ENCODE peak calls at places on chromosomes 4 and X, in four cellular contexts. R is SK-N-SH, E is A549, T is GM12878. C is an unnamed sample.

GRCh38 chr4:39446483-39446841 is 12.3 kb downstream of the RPL9 start:
- DNase-seq in R (no peak), E (no peak), T (no peak), C (no peak)

GRCh38 chr4:94909645-94910044 is 151.9 kb downstream of the BMPR1B start:
- DNase-seq in R (no peak), E (no peak), T (no peak), C (no peak)

GRCh38 chrX:15546745-15547144 is 46.1 kb downstream of the BMX start:
- DNase-seq in R (no peak), E (no peak), T (no peak), C (no peak)

GRCh38 chr4:139921551-139922184 is 232.3 kb downstream of the MAML3 start:
- DNase-seq in R (no peak), E (no peak), T (no peak), C (peak)

GRCh38 chrX:87392369-87392768 is 125.2 kb upstream of the KLHL4 start:
- DNase-seq in R (no peak), E (no peak), T (no peak), C (no peak)

GRCh38 chr4:185096032-185096653 is 46.9 kb upstream of the SLC25A4 start:
- DNase-seq in R (peak), E (peak), T (no peak), C (peak)

GRCh38 chrX:72382199-72382590 is 76.5 kb upstream of the CITED1 start:
- DNase-seq in R (no peak), E (no peak), T (no peak), C (no peak)

GRCh38 chr4:153375303-153375702 is 30.8 kb downstream of the MND1 start:
- DNase-seq in R (no peak), E (no peak), T (no peak), C (no peak)

GRCh38 chr4:993111-994029 is at the start of gene SLC26A1:
- DNase-seq in R (no peak), E (no peak), T (no peak), C (peak)

GRCh38 chrX:43817454-43817853 is 64.8 kb downstream of the MAOB start:
- DNase-seq in R (no peak), E (no peak), T (no peak), C (no peak)

GRCh38 chr4:164446516-164446915 is 307.4 kb upstream of the SMIM31 start:
- DNase-seq in R (no peak), E (no peak), T (no peak), C (no peak)

GRCh38 chr4:139666735-139667266 is 1.2 kb downstream of the MGST2 start:
- DNase-seq in R (no peak), E (no peak), T (no peak), C (peak)

GRCh38 chrX:1496076-1496475 is 40.9 kb downstream of the P2RY8 start:
- DNase-seq in R (no peak), E (no peak), T (no peak), C (no peak)

GRCh38 chrX:135625995-135626394 is 87.4 kb upstream of the CT45A1 start:
- DNase-seq in R (peak), E (no peak), T (no peak), C (peak)

GRCh38 chrX:16511776-16512400 is 138.1 kb upstream of the S100G start:
- DNase-seq in R (no peak), E (no peak), T (no peak), C (no peak)

GRCh38 chrX:30649859-30650258 is 3.4 kb upstream of the GK start:
- DNase-seq in R (no peak), E (no peak), T (no peak), C (peak)

GRCh38 chr4:60865238-60865637 is 334.9 kb upstream of the ADGRL3 start:
- DNase-seq in R (peak), E (no peak), T (no peak), C (no peak)

GRCh38 chr4:47383829-47384427 is 79.6 kb downstream of the COMMD8 start:
- DNase-seq in R (peak), E (peak), T (no peak), C (peak)

GRCh38 chr4:5857199-5857598 is 35.7 kb downstream of the CRMP1 start:
- DNase-seq in R (no peak), E (no peak), T (no peak), C (no peak)

GRCh38 chr4:26772096-26772495 is 88.5 kb upstream of the STIM2 start:
- DNase-seq in R (no peak), E (no peak), T (no peak), C (no peak)

GRCh38 chrX:45006002-45006800 is 133.2 kb downstream of the KDM6A start:
- DNase-seq in R (no peak), E (peak), T (no peak), C (no peak)

GRCh38 chr4:15373363-15373762 is 54.5 kb upstream of the C1QTNF7 start:
- DNase-seq in R (no peak), E (no peak), T (no peak), C (no peak)

GRCh38 chr4:138111462-138112000 is 130.6 kb downstream of the SLC7A11 start:
- DNase-seq in R (no peak), E (no peak), T (no peak), C (peak)

GRCh38 chr4:138104462-138104775 is 137.7 kb downstream of the SLC7A11 start:
- DNase-seq in R (no peak), E (no peak), T (no peak), C (no peak)

GRCh38 chr4:138103597-138104461 is 138.3 kb downstream of the SLC7A11 start:
- DNase-seq in R (no peak), E (no peak), T (no peak), C (peak)

GRCh38 chr4:138110815-138111214 is 131.3 kb downstream of the SLC7A11 start:
- DNase-seq in R (no peak), E (no peak), T (no peak), C (no peak)

GRCh38 chr4:138107023-138107422 is 135.1 kb downstream of the SLC7A11 start:
- DNase-seq in R (no peak), E (no peak), T (no peak), C (no peak)
- TF ChIP-seq PBX3 in R (no peak), E (no peak), T (no peak), C (no peak)

GRCh38 chr4:10492486-10492885 is 35.3 kb upstream of the ZNF518B start:
- DNase-seq in R (no peak), E (no peak), T (no peak), C (no peak)
- TF ChIP-seq PBX3 in R (no peak), E (no peak), T (no peak), C (no peak)

DNA sequence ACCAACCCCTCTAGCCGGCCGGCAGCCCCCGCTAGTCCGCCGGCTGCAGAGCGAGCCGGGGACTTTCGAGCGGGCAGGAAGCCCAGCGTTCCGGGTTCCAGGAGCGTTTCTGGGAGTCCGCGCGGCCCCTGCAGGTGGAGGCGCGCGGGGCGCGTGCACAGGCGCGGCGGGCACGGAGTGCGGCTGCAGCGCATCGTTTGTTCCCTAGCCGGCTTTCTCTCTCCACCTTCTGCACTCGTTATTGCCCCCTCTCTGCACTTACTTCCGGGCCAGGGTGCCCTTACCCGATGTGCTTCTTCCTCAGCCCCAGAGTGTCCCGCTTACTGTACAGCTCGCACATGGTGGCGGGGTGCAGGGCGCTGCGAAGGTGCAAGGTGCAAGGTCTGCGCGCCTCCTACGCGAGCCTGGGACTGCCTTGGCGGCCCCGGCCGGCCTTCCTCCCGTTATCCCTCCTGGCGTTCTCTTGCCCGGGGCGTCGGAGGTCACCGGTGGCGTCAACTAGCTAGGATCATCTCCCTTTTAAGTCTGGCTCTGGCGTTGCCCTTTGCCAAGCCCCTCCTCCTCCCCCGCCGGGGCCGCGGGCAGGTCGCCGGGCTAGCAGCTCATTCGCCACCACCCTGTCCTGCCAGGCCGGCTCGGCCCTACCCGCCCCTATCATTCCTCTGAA is at the start of gene ETNPPL:
- DNase-seq in R (peak), E (no peak), T (no peak), C (peak)
- TF ChIP-seq PBX3 in R (no peak), E (no peak), T (no peak), C (no peak)

GRCh38 chrX:129791336-129791735 is 11.6 kb downstream of the SASH3 start:
- DNase-seq in R (no peak), E (no peak), T (no peak), C (no peak)

GRCh38 chrX:129791961-129792570 is 12.3 kb downstream of the SASH3 start:
- DNase-seq in R (no peak), E (no peak), T (no peak), C (no peak)

GRCh38 chrX:129792586-129793291 is 13.0 kb downstream of the SASH3 start:
- DNase-seq in R (no peak), E (no peak), T (no peak), C (no peak)

GRCh38 chrX:129795584-129795983 is 15.8 kb downstream of the SASH3 start:
- DNase-seq in R (no peak), E (no peak), T (no peak), C (no peak)

GRCh38 chrX:129793604-129794191 is 13.9 kb downstream of the SASH3 start:
- DNase-seq in R (no peak), E (no peak), T (no peak), C (no peak)
- TF ChIP-seq PBX3 in R (no peak), E (no peak), T (no peak), C (no peak)

GRCh38 chr4:98612318-98613250 is 45.8 kb downstream of the TSPAN5 start:
- DNase-seq in R (no peak), E (no peak), T (no peak), C (no peak)
- TF ChIP-seq PBX3 in R (no peak), E (no peak), T (no peak), C (no peak)

DNA sequence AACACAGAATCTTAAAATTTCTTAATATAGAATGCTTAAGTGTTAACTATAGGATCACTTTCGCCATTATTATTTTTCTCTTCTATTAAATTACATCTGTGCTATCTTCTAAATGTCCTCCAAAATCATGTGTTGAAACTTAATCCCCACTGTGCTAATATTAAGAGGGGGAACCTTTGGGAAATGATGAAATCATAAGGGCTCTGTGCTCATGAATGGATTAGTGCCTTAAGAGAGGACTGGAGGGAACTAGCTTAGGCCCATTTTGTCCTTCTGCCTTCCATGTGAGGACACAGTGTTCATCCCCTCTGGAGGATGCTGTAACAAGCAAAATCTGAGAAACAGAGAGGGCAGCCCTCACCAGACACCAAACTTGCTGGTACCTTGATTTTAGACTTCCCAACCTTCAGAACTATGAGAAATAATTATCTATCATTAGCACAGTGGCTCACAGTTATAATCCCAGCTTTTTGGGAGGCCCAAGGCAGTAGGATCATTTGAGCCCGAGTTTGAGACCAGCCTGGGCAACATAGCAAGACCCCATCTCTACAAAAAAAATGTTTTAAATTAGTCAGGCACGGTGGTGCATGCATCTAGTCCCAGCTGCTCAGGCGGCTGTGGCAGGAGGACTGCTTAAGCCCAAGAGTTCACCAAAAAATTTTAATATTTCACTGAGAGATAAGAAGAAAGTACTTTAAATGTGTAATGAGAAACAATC is 26.3 kb downstream of the KLHL8 start:
- DNase-seq in R (no peak), E (no peak), T (no peak), C (no peak)
- TF ChIP-seq PBX3 in R (no peak), E (no peak), T (no peak), C (no peak)

GRCh38 chr4:38003628-38004027 is 43.4 kb downstream of the PTTG2 start:
- DNase-seq in R (no peak), E (no peak), T (no peak), C (no peak)

GRCh38 chr4:38003102-38003501 is 42.9 kb downstream of the PTTG2 start:
- DNase-seq in R (no peak), E (no peak), T (no peak), C (no peak)

GRCh38 chr4:38002451-38003071 is 42.4 kb downstream of the PTTG2 start:
- DNase-seq in R (no peak), E (no peak), T (no peak), C (no peak)

GRCh38 chr4:38004062-38004461 is 43.9 kb downstream of the PTTG2 start:
- DNase-seq in R (no peak), E (no peak), T (no peak), C (no peak)

DNA sequence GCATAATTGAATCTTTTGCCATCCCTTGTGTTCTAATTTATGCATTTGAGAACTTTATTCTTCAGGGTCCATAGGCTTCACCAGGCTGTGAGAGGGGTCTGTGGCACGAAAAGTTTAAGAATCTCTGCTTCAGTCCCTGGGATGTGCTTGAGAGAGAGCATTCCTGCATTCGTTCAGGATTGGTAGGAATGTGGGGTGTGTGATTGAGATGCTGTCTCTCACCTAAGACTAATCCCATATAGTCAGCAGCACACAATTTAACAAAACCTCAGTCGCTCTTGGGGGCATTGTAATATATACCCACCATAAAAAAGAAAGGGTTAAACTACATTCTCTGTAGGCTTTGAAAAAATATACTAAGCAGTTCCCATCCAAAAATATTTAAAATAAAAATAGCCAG is 41.7 kb downstream of the PTTG2 start:
- DNase-seq in R (no peak), E (no peak), T (no peak), C (no peak)
- TF ChIP-seq PBX3 in R (no peak), E (no peak), T (no peak), C (no peak)

GRCh38 chr4:122773021-122773420 is 40.5 kb downstream of the BBS12 start:
- DNase-seq in R (no peak), E (no peak), T (no peak), C (no peak)

GRCh38 chr4:122776916-122777315 is 44.4 kb downstream of the BBS12 start:
- DNase-seq in R (no peak), E (no peak), T (no peak), C (no peak)

GRCh38 chr4:122775039-122775438 is 42.5 kb downstream of the BBS12 start:
- DNase-seq in R (no peak), E (no peak), T (no peak), C (no peak)

GRCh38 chr4:122777846-122778501 is 45.5 kb downstream of the BBS12 start:
- DNase-seq in R (no peak), E (no peak), T (no peak), C (no peak)

GRCh38 chr4:122775987-122776836 is 43.7 kb downstream of the BBS12 start:
- DNase-seq in R (no peak), E (no peak), T (no peak), C (no peak)
- TF ChIP-seq PBX3 in R (peak), E (no peak), T (no peak), C (no peak)

GRCh38 chr4:159042097-159042605 is 60.7 kb upstream of the RAPGEF2 start:
- DNase-seq in R (peak), E (no peak), T (no peak), C (no peak)
- TF ChIP-seq PBX3 in R (no peak), E (no peak), T (no peak), C (no peak)

C was measured in HepG2.